ENCODE peak calls at places on chromosomes 16 and 17, in six cellular contexts. I is H1, Q is IMR-90, L is H9, Y is neuronal stem cell, V is mesenchymal stem cell. G is an unnamed sample.

GRCh38 chr16:88719267-88719932 is 13.1 kb downstream of the CTU2 start:
- DNase-seq in I (no peak), Q (no peak), L (no peak), Y (no peak), V (no peak), G (no peak)

GRCh38 chr17:78617371-78618061 is 40.3 kb upstream of the DNAH17 start:
- DNase-seq in I (no peak), Q (no peak), L (no peak), Y (no peak), V (no peak), G (no peak)

GRCh38 chr16:84421938-84422220 is 53.5 kb downstream of the ATP2C2 start:
- DNase-seq in I (no peak), Q (no peak), L (no peak), Y (no peak), V (no peak), G (no peak)

GRCh38 chr16:22313141-22313781 is 16.1 kb downstream of the POLR3E start:
- DNase-seq in I (no peak), Q (no peak), L (no peak), Y (no peak), V (no peak), G (no peak)

GRCh38 chr16:22217890-22218730 is 12.0 kb downstream of the EEF2K start:
- DNase-seq in I (no peak), Q (no peak), L (peak), Y (no peak), V (no peak), G (no peak)

GRCh38 chr16:47873434-47873833 is 282.4 kb downstream of the ABCC12 start:
- DNase-seq in I (no peak), Q (no peak), L (no peak), Y (no peak), V (no peak), G (no peak)

GRCh38 chr17:50931003-50931878 is 65.1 kb upstream of the TOB1 start:
- DNase-seq in I (peak), Q (peak), L (peak), Y (peak), V (peak), G (peak)

GRCh38 chr16:50038756-50039529 is 13.9 kb downstream of the CNEP1R1 start:
- DNase-seq in I (no peak), Q (no peak), L (no peak), Y (no peak), V (no peak), G (peak)

GRCh38 chr16:89334988-89335802 is 117.7 kb downstream of the ZNF778 start:
- DNase-seq in I (no peak), Q (no peak), L (no peak), Y (no peak), V (no peak), G (no peak)

GRCh38 chr17:70629902-70630301 is 460.6 kb downstream of the KCNJ2 start:
- DNase-seq in I (no peak), Q (peak), L (no peak), Y (no peak), V (no peak), G (no peak)

GRCh38 chr16:82633964-82634600 is 7.3 kb downstream of the CDH13 start:
- DNase-seq in I (no peak), Q (peak), L (no peak), Y (no peak), V (peak), G (no peak)

GRCh38 chr16:75108792-75109731 is 7.5 kb downstream of the LDHD start:
- DNase-seq in I (no peak), Q (peak), L (peak), Y (no peak), V (peak), G (no peak)

GRCh38 chr17:56009795-56010715 is 143.2 kb upstream of the ANKFN1 start:
- DNase-seq in I (no peak), Q (peak), L (peak), Y (peak), V (no peak), G (no peak)

GRCh38 chr16:79001156-79001997 is 599.2 kb downstream of the MAF start:
- DNase-seq in I (no peak), Q (no peak), L (no peak), Y (peak), V (no peak), G (no peak)

GRCh38 chr16:85891033-85891775 is 7.8 kb upstream of the IRF8 start:
- DNase-seq in I (no peak), Q (peak), L (no peak), Y (no peak), V (no peak), G (peak)

GRCh38 chr16:56688762-56689161 is 6.5 kb downstream of the MT1X start:
- DNase-seq in I (no peak), Q (no peak), L (no peak), Y (no peak), V (no peak), G (no peak)

GRCh38 chr16:3948378-3948995 is 68.0 kb upstream of the CREBBP start:
- DNase-seq in I (no peak), Q (no peak), L (no peak), Y (no peak), V (no peak), G (no peak)

GRCh38 chr17:81415681-81416080 is 20.4 kb downstream of the BAHCC1 start:
- DNase-seq in I (no peak), Q (no peak), L (no peak), Y (no peak), V (no peak), G (no peak)

GRCh38 chr17:81412490-81413093 is 17.3 kb downstream of the BAHCC1 start:
- DNase-seq in I (no peak), Q (peak), L (no peak), Y (no peak), V (peak), G (no peak)

GRCh38 chr17:81411305-81411704 is 16.0 kb downstream of the BAHCC1 start:
- DNase-seq in I (no peak), Q (no peak), L (no peak), Y (no peak), V (no peak), G (no peak)

GRCh38 chr17:81414751-81415516 is 19.7 kb downstream of the BAHCC1 start:
- DNase-seq in I (no peak), Q (no peak), L (no peak), Y (no peak), V (no peak), G (no peak)

DNA sequence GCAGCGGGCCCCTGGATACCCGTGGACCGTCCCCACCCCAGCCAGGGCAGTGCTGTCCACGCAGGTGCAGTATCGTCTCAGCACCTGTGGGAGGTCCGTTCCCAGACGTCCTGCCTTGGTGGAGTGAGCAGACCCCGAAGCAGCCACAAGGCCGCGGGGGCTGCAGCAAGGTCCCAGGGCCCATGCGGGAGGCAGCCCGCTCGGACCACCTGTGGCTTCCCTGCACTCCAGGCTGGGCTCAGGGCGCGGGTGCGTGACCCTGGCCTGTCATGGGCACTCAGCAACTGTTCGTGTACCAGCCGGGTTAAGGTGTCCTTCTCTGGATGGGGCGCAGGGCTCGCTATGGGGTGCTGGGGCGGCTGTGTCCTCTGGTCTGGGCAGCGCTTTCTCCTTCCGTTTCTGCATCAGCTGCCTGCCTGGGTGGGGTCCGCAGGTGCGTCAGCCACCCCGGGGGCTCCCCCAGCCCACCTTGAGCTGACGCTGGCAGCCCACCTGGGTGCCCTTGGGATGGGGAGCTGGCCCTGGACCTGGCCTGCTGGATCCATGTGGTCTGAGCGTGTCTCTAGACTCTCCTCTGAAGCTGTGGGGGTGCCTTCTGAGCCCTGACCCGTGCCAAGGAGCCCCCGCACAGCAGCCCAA is 18.4 kb downstream of the BAHCC1 start:
- DNase-seq in I (no peak), Q (no peak), L (no peak), Y (no peak), V (no peak), G (no peak)
- H4K91ac ChIP-seq in I (no peak), Q (no peak), L (no peak), Y (no peak), V (peak), G (no peak)

GRCh38 chr17:82297804-82298537 is 19.4 kb downstream of the CD7 start:
- DNase-seq in I (no peak), Q (peak), L (no peak), Y (no peak), V (peak), G (peak)
- H3K23ac ChIP-seq in I (no peak), Q (peak), L (no peak), Y (peak), V (no peak), G (no peak)

DNA sequence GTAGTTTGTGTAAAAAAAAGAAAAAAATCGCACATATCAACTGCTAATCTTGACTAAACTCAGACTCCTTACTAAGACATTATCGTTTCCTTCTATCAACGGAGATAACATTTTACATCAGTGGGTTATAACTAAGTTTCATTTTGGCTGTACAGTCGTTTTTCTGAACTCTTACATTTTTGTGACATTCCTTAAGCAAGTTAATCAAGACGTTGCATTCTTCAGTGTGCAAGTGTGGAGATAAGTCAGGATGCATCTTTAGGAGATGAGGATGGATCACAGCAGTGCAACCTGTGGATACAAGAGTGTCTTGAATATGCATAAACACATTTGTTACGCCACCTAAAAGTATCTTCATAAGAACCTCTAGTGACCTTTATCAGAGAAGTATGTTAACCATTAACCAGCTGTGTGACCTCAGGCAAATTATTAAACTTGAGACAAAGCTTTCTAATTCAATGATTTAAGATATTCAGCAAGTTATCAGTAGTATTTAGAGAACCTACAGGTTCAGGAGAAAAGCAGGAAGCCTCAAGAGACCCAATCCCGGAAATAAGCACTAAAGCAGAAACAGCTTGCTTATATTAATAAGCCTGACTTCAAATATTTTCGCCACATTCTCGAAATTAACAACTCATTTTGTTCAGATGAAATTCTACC is 9.4 kb downstream of the CMC2 start:
- DNase-seq in I (no peak), Q (no peak), L (no peak), Y (no peak), V (peak), G (peak)
- H4K91ac ChIP-seq in I (no peak), Q (no peak), L (no peak), Y (no peak), V (no peak), G (no peak)

DNA sequence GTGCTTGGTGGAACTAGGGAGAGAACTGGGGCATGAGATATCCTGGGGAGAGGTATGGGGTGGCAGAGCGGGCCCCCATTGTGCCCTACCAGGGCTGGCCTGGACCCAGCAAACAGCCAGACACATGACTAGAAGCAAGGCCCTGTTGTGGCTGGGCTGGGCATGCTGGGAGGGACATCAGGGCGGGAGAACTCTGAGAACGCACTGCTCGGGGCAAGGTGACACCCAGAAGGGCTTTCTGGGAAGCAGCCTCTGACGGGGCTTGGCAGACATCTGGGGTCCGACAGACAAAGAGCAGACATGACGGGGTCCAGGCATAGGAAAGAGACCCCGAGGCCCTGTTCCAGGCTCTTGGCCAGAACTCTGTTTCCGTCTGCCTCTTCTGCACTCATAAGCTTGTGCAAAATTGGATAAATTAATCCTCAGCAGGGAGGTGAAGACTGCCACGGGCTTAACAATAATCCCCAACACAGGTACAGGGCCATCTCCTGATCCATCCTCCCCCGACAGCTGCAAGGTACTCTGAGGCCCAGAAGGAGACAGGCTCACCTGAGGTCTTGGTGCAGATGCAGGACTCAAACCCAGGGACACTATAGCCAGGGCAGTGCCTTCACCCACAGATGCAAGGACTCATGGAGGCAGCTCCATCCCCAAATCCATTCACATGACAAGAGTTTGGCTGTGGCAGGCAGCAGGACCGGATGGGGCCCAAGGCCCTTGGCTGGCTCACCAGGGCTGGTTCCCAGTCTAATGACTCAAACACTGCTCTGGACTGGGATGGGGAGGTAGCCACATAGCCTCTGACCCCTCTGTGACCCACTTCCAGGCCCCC is 5.4 kb downstream of the SREBF1 start:
- DNase-seq in I (no peak), Q (no peak), L (no peak), Y (no peak), V (no peak), G (no peak)
- H3K23ac ChIP-seq in I (no peak), Q (peak), L (no peak), Y (no peak), V (no peak), G (no peak)

G was measured in trophoblast cell.